ENCODE peak calls at places on chromosomes 2 and 18, in eight cellular contexts. C is GM23338, E is transverse colon, V is epithelial cell of prostate, Y is GM23248, Q is breast epithelium, D is brain microvascular endothelial cell, K is mammary epithelial cell. T is an unnamed sample.

GRCh38 chr18:45361148-45361851 is 254.0 kb upstream of the SLC14A2 start:
- DNase-seq in C (no peak), E (no peak), V (no peak), Y (peak), Q (no peak), D (no peak), K (no peak), T (no peak)

GRCh38 chr2:197795277-197795676 is 9.1 kb upstream of the PLCL1 start:
- DNase-seq in C (no peak), E (no peak), V (no peak), Y (no peak), Q (no peak), D (no peak), K (no peak), T (no peak)

GRCh38 chr2:45119038-45119437 is 109.8 kb upstream of the SIX2 start:
- DNase-seq in C (no peak), E (no peak), V (peak), Y (peak), Q (no peak), D (peak), K (peak), T (no peak)

GRCh38 chr18:79337184-79337583 is 58.5 kb upstream of the NFATC1 start:
- DNase-seq in C (no peak), E (no peak), V (no peak), Y (no peak), Q (no peak), D (no peak), K (no peak), T (no peak)

GRCh38 chr2:229133155-229133772 is 137.8 kb downstream of the PID1 start:
- DNase-seq in C (peak), E (peak), V (no peak), Y (peak), Q (no peak), D (peak), K (peak), T (peak)

GRCh38 chr2:159072795-159073194 is 104.4 kb downstream of the TANC1 start:
- DNase-seq in C (no peak), E (no peak), V (no peak), Y (peak), Q (no peak), D (peak), K (peak), T (no peak)

GRCh38 chr2:170405326-170405725 is 227.4 kb downstream of the MYO3B start:
- DNase-seq in C (no peak), E (no peak), V (no peak), Y (no peak), Q (no peak), D (no peak), K (no peak), T (no peak)

GRCh38 chr2:42828487-42829416 is 36.4 kb upstream of the HAAO start:
- DNase-seq in C (peak), E (peak), V (no peak), Y (peak), Q (no peak), D (peak), K (peak), T (no peak)

GRCh38 chr2:219739866-219740440 is 112.5 kb downstream of the SLC4A3 start:
- DNase-seq in C (no peak), E (no peak), V (no peak), Y (no peak), Q (no peak), D (no peak), K (no peak), T (no peak)

GRCh38 chr2:46984034-46984433 is 68.4 kb upstream of the MCFD2 start:
- DNase-seq in C (no peak), E (peak), V (no peak), Y (no peak), Q (no peak), D (no peak), K (no peak), T (no peak)

GRCh38 chr2:153871231-153872221 is at the start of gene GALNT13:
- DNase-seq in C (peak), E (no peak), V (no peak), Y (peak), Q (no peak), D (no peak), K (peak), T (no peak)

GRCh38 chr2:231602874-231603467 is 10.3 kb downstream of the TEX44 start:
- DNase-seq in C (no peak), E (no peak), V (no peak), Y (no peak), Q (no peak), D (no peak), K (no peak), T (no peak)

GRCh38 chr2:231604685-231605606 is 12.3 kb downstream of the TEX44 start:
- DNase-seq in C (peak), E (peak), V (peak), Y (peak), Q (peak), D (peak), K (peak), T (peak)

GRCh38 chr2:231604101-231604684 is 11.5 kb downstream of the TEX44 start:
- DNase-seq in C (peak), E (peak), V (no peak), Y (no peak), Q (peak), D (no peak), K (peak), T (no peak)

GRCh38 chr2:231600619-231601355 is 8.1 kb downstream of the TEX44 start:
- DNase-seq in C (no peak), E (no peak), V (no peak), Y (no peak), Q (no peak), D (no peak), K (no peak), T (no peak)

GRCh38 chr2:231601356-231602229 is 8.9 kb downstream of the TEX44 start:
- DNase-seq in C (peak), E (peak), V (no peak), Y (peak), Q (peak), D (peak), K (peak), T (peak)
- H3K27ac ChIP-seq in C (peak), E (peak), V (no peak), Y (no peak), Q (peak), D (no peak), K (no peak), T (no peak)

GRCh38 chr2:33607137-33607781 is 8.2 kb upstream of the FAM98A start:
- DNase-seq in C (peak), E (no peak), V (no peak), Y (no peak), Q (no peak), D (no peak), K (no peak), T (no peak)
- H3K27ac ChIP-seq in C (peak), E (no peak), V (no peak), Y (no peak), Q (no peak), D (no peak), K (no peak), T (no peak)

DNA sequence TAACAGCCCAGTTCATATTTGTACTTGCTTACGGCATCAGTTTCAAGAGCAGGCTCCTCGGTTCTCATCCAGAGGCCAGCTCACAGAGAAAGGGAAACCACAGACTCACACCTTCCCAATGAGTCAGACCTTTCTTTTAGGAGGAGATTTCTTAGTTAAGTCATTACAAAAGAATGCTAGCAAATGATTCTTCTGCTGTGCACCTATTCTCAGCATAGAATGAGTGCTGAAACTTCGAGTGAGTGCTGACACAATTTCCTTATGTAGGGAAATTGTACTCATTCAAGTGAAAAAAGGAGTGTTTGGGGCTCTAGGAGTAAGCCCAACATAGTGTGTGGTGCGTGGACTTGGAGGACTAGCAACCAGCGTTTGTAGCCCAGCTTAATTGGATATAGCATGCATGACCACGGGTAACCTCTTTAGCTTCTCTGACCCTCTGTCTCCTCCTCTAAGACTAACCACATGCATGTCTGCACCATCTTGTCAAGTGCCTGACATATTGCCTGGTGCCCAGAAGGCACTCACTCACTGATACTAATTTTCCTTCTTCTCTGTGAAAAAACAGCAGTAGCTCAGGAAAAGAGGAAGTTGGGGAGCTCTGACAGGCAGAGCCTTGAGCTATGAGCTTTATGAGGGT is 87.0 kb downstream of the ALPK2 start:
- DNase-seq in C (no peak), E (no peak), V (peak), Y (peak), Q (no peak), D (peak), K (peak), T (peak)
- H3K27ac ChIP-seq in C (no peak), E (peak), V (peak), Y (peak), Q (no peak), D (peak), K (peak), T (peak)

GRCh38 chr18:3874593-3874992 is 424.6 kb downstream of the TGIF1 start:
- DNase-seq in C (no peak), E (no peak), V (no peak), Y (peak), Q (no peak), D (no peak), K (no peak), T (no peak)

GRCh38 chr18:3875376-3875775 is 425.4 kb downstream of the TGIF1 start:
- DNase-seq in C (no peak), E (no peak), V (no peak), Y (no peak), Q (no peak), D (no peak), K (no peak), T (no peak)

GRCh38 chr18:3873211-3873610 is 423.2 kb downstream of the TGIF1 start:
- DNase-seq in C (no peak), E (no peak), V (no peak), Y (no peak), Q (no peak), D (no peak), K (no peak), T (no peak)

GRCh38 chr18:3872651-3873050 is 422.7 kb downstream of the TGIF1 start:
- DNase-seq in C (no peak), E (no peak), V (no peak), Y (no peak), Q (no peak), D (no peak), K (no peak), T (no peak)

GRCh38 chr18:3873698-3874495 is 423.9 kb downstream of the TGIF1 start:
- DNase-seq in C (peak), E (no peak), V (no peak), Y (peak), Q (no peak), D (no peak), K (no peak), T (no peak)
- H3K27ac ChIP-seq in C (no peak), E (no peak), V (no peak), Y (no peak), Q (no peak), D (no peak), K (no peak), T (no peak)

GRCh38 chr18:54882318-54882717 is 54.0 kb downstream of the RAB27B start:
- DNase-seq in C (no peak), E (no peak), V (no peak), Y (no peak), Q (no peak), D (no peak), K (no peak), T (no peak)
- H3K27ac ChIP-seq in C (no peak), E (no peak), V (no peak), Y (no peak), Q (no peak), D (no peak), K (no peak), T (no peak)

GRCh38 chr2:212228651-212229253 is 309.9 kb downstream of the ERBB4 start:
- DNase-seq in C (no peak), E (no peak), V (peak), Y (peak), Q (no peak), D (no peak), K (peak), T (no peak)
- H3K27ac ChIP-seq in C (no peak), E (no peak), V (peak), Y (no peak), Q (no peak), D (no peak), K (no peak), T (no peak)

DNA sequence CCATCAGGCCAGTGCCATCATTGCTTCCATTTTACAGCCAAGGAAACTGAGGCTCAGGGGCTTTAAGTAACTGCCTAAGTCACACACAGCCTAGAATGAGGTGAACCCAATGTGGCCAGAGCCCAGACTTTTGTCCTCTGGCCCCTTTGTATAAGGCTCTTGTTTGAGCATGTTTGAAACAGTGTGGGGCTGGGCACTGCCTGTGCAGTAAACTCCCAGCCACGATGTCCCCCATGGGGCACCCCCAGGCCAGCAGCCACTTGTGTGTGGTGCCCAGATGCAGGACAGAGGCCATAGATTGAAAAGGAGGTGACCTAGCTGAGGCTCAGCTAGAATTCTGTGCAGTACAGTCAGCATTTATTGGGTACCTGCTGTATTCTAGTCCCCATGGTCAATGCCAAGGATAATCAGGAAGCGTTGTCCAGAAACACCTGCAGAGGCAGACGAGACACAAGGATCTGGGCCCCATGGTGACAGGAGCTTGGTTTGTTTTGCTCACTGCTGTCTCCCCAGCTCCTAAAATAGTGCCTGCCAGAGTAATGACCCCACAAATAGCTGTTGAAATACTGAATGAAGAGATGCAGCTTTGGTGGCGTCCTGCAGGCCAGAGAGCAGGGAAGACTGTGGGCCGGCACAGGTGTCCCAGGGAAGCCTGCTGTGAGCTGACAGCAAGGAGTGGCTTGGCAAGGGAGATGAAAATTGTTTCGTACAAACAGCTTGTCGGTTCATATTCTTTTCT is 160.7 kb downstream of the LDLRAD4 start:
- DNase-seq in C (no peak), E (no peak), V (no peak), Y (no peak), Q (peak), D (no peak), K (no peak), T (no peak)
- H3K27ac ChIP-seq in C (no peak), E (no peak), V (no peak), Y (no peak), Q (peak), D (no peak), K (no peak), T (no peak)

GRCh38 chr2:108555572-108555971 is 21.3 kb downstream of the LIMS1 start:
- DNase-seq in C (no peak), E (no peak), V (no peak), Y (no peak), Q (no peak), D (no peak), K (no peak), T (no peak)
- H3K27ac ChIP-seq in C (no peak), E (peak), V (no peak), Y (no peak), Q (no peak), D (no peak), K (no peak), T (no peak)

DNA sequence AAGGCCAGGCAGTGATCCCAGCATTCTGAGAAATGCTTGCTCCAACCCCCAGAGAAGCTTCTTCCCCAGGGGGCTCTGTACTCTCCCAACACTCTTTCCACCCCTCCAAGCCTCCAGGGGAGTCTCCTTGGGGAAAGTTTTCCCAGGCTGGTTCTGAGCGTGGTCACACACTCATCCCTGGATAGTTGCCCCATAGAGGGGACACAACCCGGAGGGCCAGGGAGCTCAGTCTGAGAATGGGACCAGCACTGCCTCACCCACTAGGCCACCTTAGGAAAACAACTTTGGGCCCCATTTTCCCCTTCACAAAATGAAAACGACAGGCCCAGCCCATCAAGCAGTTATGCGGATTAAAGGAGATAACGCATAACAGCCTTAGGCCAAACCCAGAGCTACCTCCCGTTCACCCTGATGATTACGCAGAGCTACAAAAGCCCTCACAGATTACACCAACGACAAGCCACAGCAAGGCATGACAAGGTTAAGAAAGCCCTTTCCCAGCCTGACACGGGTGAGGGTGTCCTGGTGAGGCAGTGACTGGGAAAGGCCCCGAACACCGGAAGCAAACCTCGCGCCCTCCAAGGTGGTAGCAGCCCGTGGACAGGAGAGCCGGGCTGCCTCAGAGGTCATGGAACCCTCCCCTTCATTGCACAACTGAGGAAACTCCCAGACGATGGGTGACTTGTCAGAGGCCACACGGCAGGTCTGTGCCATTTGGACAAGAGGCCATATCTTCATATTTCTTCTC is 16.9 kb upstream of the ASPRV1 start:
- DNase-seq in C (no peak), E (no peak), V (no peak), Y (no peak), Q (no peak), D (no peak), K (no peak), T (no peak)
- H3K27ac ChIP-seq in C (no peak), E (no peak), V (no peak), Y (no peak), Q (no peak), D (no peak), K (no peak), T (no peak)

GRCh38 chr2:112985090-112985489 is 7.3 kb downstream of the IL36G start:
- DNase-seq in C (no peak), E (no peak), V (no peak), Y (no peak), Q (no peak), D (no peak), K (no peak), T (no peak)
- H3K27ac ChIP-seq in C (no peak), E (no peak), V (no peak), Y (no peak), Q (no peak), D (no peak), K (no peak), T (no peak)